ENCODE peak calls at places on chromosomes 5 and 9, in six cellular contexts. Y is HepG2, J is tibial nerve, Z is GM12878, I is upper lobe of left lung, Q is A549. E is an unnamed sample.
A peak's percentile ranks its signal among the peaks of the same experiment; 100 is the strongest.

GRCh38 chr5:140114341-140115185 is 654 bp downstream of the PURA start:
- DNase-seq in Y (no peak), J (peak; percentile 20), Z (no peak), I (peak; percentile 75), Q (peak; percentile 30), E (peak; percentile 71)

GRCh38 chr5:1536298-1537165 is 12.8 kb upstream of the LPCAT1 start:
- DNase-seq in Y (peak; percentile 30), J (peak; percentile 22), Z (peak; percentile 72), I (peak; percentile 62), Q (no peak), E (peak; percentile 40)

GRCh38 chr5:32138839-32139493 is 35.2 kb downstream of the GOLPH3 start:
- DNase-seq in Y (no peak), J (no peak), Z (no peak), I (no peak), Q (no peak), E (no peak)

GRCh38 chr9:90065851-90066250 is 461.0 kb downstream of the GADD45G start:
- DNase-seq in Y (no peak), J (no peak), Z (no peak), I (no peak), Q (no peak), E (no peak)

GRCh38 chr5:17217421-17218352 is at the start of gene BASP1:
- DNase-seq in Y (no peak), J (peak; percentile 57), Z (no peak), I (peak; percentile 81), Q (peak; percentile 60), E (peak; percentile 79)

GRCh38 chr5:98905857-98906688 is 22.7 kb downstream of the CHD1 start:
- DNase-seq in Y (peak; percentile 44), J (no peak), Z (no peak), I (no peak), Q (no peak), E (no peak)

GRCh38 chr5:89436464-89436863 is 553.5 kb upstream of the MEF2C start:
- DNase-seq in Y (no peak), J (no peak), Z (peak; percentile 56), I (no peak), Q (no peak), E (no peak)

GRCh38 chr5:113204525-113205161 is 228.0 kb downstream of the DCP2 start:
- DNase-seq in Y (peak; percentile 45), J (peak; percentile 72), Z (no peak), I (no peak), Q (no peak), E (peak; percentile 32)

GRCh38 chr5:36841657-36842056 is 34.9 kb upstream of the NIPBL start:
- DNase-seq in Y (no peak), J (no peak), Z (no peak), I (no peak), Q (no peak), E (no peak)

GRCh38 chr5:176792584-176793342 is 17.6 kb upstream of the UNC5A start:
- DNase-seq in Y (no peak), J (no peak), Z (no peak), I (no peak), Q (no peak), E (no peak)

GRCh38 chr5:43231977-43232376 is 40.0 kb downstream of the NIM1K start:
- DNase-seq in Y (no peak), J (no peak), Z (no peak), I (peak; percentile 57), Q (no peak), E (no peak)

GRCh38 chr9:33136721-33137120 is 30.4 kb downstream of the B4GALT1 start:
- DNase-seq in Y (no peak), J (no peak), Z (no peak), I (peak; percentile 19), Q (no peak), E (no peak)

GRCh38 chr5:36945687-36946086 is 69.1 kb downstream of the NIPBL start:
- DNase-seq in Y (no peak), J (no peak), Z (no peak), I (no peak), Q (no peak), E (no peak)

GRCh38 chr5:17796757-17797398 is 162.6 kb downstream of the TAF11L14 start:
- DNase-seq in Y (no peak), J (no peak), Z (no peak), I (no peak), Q (peak; percentile 10), E (no peak)

GRCh38 chr5:119318256-119318914 is 37.4 kb upstream of the TNFAIP8 start:
- DNase-seq in Y (peak; percentile 64), J (no peak), Z (no peak), I (no peak), Q (no peak), E (no peak)

GRCh38 chr5:170333161-170333909 is 35.8 kb upstream of the LCP2 start:
- DNase-seq in Y (no peak), J (no peak), Z (peak; percentile 79), I (peak; percentile 83), Q (no peak), E (peak; percentile 43)

DNA sequence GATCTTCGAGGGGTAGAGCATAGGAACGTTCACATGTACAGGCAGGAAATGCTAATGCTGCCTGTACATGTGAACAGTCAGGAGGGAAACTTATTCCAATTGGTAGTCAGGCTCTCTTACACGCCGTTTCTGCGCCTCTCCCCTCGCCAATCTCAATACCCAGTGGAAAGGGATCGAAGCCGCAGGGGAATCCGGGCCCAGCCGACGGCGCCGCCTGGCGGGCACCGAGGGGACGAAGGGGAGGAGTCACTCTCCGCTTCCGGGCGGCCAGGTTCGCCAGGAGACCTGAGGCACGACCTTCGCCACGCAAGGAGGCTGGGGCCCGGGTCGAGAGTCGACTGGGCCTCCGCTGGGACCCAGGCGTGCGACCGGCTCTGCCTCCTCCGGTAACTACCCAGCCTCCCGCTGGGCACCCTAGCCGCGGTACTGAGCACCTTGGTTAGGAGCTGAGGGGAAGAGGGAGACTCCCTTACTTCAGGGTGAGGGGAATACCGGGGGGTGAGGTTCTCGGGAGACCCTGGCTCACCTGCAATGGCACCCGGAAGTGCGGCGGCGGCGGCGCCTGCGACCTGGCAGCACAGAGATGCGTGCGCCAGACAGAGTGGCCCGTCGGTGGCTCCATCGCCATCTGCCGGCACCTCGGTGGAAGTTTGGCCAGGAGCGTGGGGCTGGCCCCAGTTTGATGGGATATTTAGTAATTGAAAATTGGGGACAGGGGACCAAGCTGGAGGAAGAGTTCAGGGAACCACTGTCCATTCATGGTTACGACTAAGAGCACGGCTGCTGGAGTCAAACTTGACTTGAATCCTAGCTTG is at the start of gene PIGO:
- DNase-seq in Y (peak; percentile 83), J (peak; percentile 75), Z (no peak), I (peak; percentile 94), Q (peak; percentile 89), E (peak; percentile 93)
- TF ChIP-seq EP300 in Y (no peak), J (peak; percentile 79), Z (no peak), I (no peak), Q (no peak), E (peak; percentile 12)

DNA sequence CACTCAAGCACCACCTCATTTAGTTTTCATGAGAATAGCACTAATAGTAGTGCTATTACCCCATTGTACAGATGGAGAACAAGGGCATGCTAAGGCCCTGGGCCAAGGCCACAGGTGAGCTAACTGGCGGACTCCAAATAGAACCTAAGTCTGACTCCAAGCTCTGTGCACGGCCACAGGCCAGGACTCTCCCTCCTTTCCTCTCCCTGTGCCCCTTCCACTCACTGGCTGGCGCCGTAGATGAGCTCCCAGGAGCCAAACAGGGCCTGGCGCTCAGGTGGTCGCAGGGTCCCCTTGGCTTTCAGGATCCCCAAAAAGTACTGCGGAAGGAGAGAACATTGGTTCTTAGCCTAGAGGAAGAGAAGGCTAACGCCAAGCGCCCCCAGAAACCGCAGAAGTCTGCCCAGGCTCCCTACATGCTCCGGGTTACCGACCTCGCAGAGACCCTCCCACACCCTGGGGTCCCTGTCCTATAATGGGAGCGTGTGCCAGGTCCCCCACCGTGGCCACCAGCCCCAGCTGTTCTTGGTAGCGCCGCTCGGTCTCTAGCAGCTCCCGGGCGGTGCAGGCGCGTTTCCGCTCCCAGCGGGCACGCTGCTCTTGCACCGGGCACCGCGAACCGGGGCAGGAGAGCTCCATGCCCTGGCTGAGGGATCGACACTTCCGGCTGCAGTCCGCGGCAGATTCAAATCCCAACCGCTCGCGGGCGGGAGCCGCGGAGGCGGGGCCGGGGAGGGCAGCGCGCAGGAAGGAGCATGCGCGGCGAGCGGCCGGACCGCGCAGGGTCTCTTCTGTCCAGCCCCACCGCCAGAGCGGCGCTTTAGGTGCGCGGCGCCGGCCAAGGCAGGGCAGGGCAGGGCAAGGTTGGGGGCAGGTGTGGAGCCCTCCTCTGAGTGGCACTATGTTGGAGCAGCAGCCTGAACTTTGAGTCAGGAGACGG is at the start of gene ARHGEF39:
- DNase-seq in Y (peak; percentile 81), J (peak; percentile 55), Z (no peak), I (peak; percentile 88), Q (peak; percentile 94), E (peak; percentile 91)
- TF ChIP-seq EP300 in Y (peak; percentile 14), J (peak; percentile 68), Z (no peak), I (no peak), Q (no peak), E (no peak)

DNA sequence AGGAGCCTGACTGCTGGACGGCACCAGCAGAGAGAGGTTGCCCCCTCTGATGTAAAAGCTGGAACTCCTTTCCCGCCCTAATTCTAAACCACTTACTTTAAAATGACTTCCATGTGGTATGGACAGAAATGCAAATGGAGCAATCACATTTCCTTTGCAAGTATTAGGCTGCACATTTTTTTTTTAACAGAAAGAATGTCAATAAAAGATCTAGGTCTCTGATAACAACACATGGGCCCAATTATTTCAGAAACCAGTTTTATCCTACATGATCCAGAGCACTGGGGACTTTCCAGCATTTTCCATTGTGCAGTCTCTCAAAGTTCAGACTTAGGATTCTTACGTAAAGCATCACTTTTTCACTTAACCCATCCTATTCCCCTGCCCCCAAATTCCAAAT is 203.7 kb downstream of the NXNL2 start:
- DNase-seq in Y (no peak), J (no peak), Z (no peak), I (no peak), Q (no peak), E (no peak)
- TF ChIP-seq EP300 in Y (no peak), J (no peak), Z (no peak), I (no peak), Q (no peak), E (no peak)

DNA sequence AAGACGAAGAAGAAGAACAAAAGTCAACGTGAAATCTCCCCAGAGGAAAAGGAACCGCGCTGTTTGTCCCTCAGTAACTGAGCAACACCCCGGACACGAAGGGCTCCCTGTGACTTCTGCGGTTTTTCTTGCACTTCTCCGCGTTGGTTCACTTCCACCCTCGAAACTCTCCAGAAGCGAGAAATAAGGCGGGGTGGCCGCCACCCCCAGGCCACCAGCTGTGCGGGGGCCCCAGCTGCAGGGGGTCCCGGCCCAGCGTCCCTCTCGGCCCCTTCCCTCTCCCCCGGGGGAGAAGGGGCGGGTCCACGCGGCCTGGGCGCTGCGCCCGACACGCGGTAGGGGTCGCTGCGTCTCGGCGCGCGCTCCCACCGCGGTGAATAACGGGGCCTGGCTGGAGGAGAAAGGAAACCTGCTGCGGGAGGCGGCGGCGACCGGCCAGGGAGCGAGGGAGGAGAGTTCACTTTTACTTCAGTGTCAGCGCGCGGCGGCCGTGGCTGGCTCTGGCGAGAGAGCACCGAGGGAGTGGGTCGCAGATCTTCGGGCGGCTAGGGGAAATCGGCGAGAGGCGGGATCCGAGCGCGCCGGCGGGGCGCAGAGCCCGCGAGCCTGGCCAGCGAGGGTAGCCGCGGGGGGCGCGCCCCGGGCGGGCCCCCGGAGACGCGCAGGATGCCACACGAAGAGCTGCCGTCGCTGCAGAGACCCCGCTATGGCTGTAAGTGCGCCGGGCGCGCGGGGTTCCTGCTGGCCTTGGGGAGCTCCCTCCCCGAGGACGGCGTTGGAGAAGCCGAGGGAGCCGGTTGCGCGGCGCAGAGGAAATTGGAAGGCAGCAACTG is at the start of gene IQGAP2:
- DNase-seq in Y (peak; percentile 50), J (peak; percentile 42), Z (no peak), I (peak; percentile 73), Q (peak; percentile 85), E (peak; percentile 85)
- TF ChIP-seq EP300 in Y (peak; percentile 12), J (peak; percentile 89), Z (peak; percentile 55), I (no peak), Q (no peak), E (no peak)

E was measured in transverse colon.